ENCODE peak calls at places on chromosomes 11 and 22, in four cellular contexts. D, V, R and M are unnamed samples.

GRCh38 chr11:119030029-119030328 is 698 bp downstream of the SLC37A4 start:
- DNase-seq in D (no peak), V (no peak), R (no peak), M (no peak)

GRCh38 chr11:24734742-24735141 is 237.9 kb downstream of the LUZP2 start:
- DNase-seq in D (no peak), V (no peak), R (no peak), M (no peak)

GRCh38 chr22:39284142-39284980 is 35.1 kb downstream of the RPL3 start:
- DNase-seq in D (no peak), V (no peak), R (no peak), M (no peak)

GRCh38 chr11:63532799-63533475 is 3.7 kb upstream of the PLAAT4 start:
- DNase-seq in D (no peak), V (no peak), R (no peak), M (no peak)

GRCh38 chr22:32723632-32724031 is 77.9 kb upstream of the TIMP3 start:
- DNase-seq in D (peak; percentile 73), V (peak; percentile 34), R (peak; percentile 88), M (peak; percentile 69)

GRCh38 chr11:88480217-88480616 is 142.7 kb upstream of the CTSC start:
- DNase-seq in D (no peak), V (no peak), R (no peak), M (no peak)

GRCh38 chr11:2099523-2100316 is 39.5 kb downstream of the IGF2 start:
- DNase-seq in D (peak; percentile 62), V (peak; percentile 71), R (peak; percentile 61), M (no peak)

GRCh38 chr11:34653851-34654490 is 33.1 kb downstream of the EHF start:
- DNase-seq in D (peak; percentile 88), V (peak; percentile 82), R (no peak), M (no peak)

GRCh38 chr11:70200212-70200844 is 2.8 kb upstream of the FADD start:
- DNase-seq in D (peak; percentile 10), V (no peak), R (peak; percentile 23), M (no peak)

GRCh38 chr11:113176971-113177370 is 137.4 kb upstream of the TTC12 start:
- DNase-seq in D (no peak), V (no peak), R (no peak), M (no peak)

GRCh38 chr11:7485854-7486425 is 634 bp downstream of the OLFML1 start:
- DNase-seq in D (no peak), V (no peak), R (no peak), M (no peak)

GRCh38 chr11:101715281-101715680 is 131.5 kb upstream of the TRPC6 start:
- DNase-seq in D (no peak), V (no peak), R (no peak), M (no peak)

GRCh38 chr22:22802346-22802970 is 85.2 kb upstream of the IGLL5 start:
- DNase-seq in D (no peak), V (no peak), R (no peak), M (no peak)

GRCh38 chr11:7457211-7457610 is 28.1 kb upstream of the OLFML1 start:
- DNase-seq in D (no peak), V (no peak), R (no peak), M (no peak)

GRCh38 chr22:39543095-39543494 is 10.5 kb upstream of the RPS19BP1 start:
- DNase-seq in D (no peak), V (no peak), R (no peak), M (no peak)

GRCh38 chr11:117705866-117706265 is 91.2 kb downstream of the DSCAML1 start:
- DNase-seq in D (no peak), V (no peak), R (no peak), M (no peak)

GRCh38 chr11:115078461-115079438 is 400.4 kb downstream of the NXPE2 start:
- DNase-seq in D (no peak), V (peak; percentile 12), R (no peak), M (no peak)

GRCh38 chr11:34614334-34615113 is 6.4 kb upstream of the EHF start:
- DNase-seq in D (no peak), V (no peak), R (no peak), M (no peak)

GRCh38 chr22:40533712-40534378 is 102.7 kb downstream of the MRTFA start:
- DNase-seq in D (no peak), V (no peak), R (no peak), M (no peak)

GRCh38 chr11:82701847-82702520 is 31.7 kb downstream of the FAM181B start:
- DNase-seq in D (no peak), V (peak; percentile 41), R (no peak), M (no peak)

GRCh38 chr11:37712246-37712645 is 1114.2 kb upstream of the RAG2 start:
- DNase-seq in D (no peak), V (no peak), R (no peak), M (no peak)

GRCh38 chr11:117188620-117189081 is 10.1 kb downstream of the SIDT2 start:
- DNase-seq in D (peak; percentile 62), V (no peak), R (peak; percentile 80), M (peak; percentile 56)

GRCh38 chr11:126981635-126982034 is 18.9 kb downstream of the KIRREL3 start:
- DNase-seq in D (no peak), V (no peak), R (no peak), M (no peak)

GRCh38 chr22:19631899-19632670 is 82.2 kb upstream of the SEPTIN5 start:
- DNase-seq in D (no peak), V (peak; percentile 25), R (no peak), M (no peak)

GRCh38 chr11:134471341-134472187 is 59.5 kb upstream of the B3GAT1 start:
- DNase-seq in D (no peak), V (no peak), R (no peak), M (no peak)

GRCh38 chr11:96168623-96169022 is 174.4 kb downstream of the MAML2 start:
- DNase-seq in D (no peak), V (peak; percentile 28), R (no peak), M (no peak)

GRCh38 chr11:100639140-100639539 is 47.9 kb upstream of the ARHGAP42 start:
- DNase-seq in D (no peak), V (peak; percentile 12), R (no peak), M (no peak)

GRCh38 chr11:31722754-31723153 is 88.4 kb downstream of the PAX6 start:
- DNase-seq in D (no peak), V (no peak), R (no peak), M (no peak)

GRCh38 chr11:74011360-74012071 is 2.6 kb upstream of the UCP3 start:
- DNase-seq in D (no peak), V (no peak), R (no peak), M (no peak)

GRCh38 chr11:86954288-86955110 is 696 bp downstream of the FZD4 start:
- DNase-seq in D (no peak), V (peak; percentile 85), R (no peak), M (peak; percentile 59)

GRCh38 chr11:86952933-86953637 is 2.1 kb downstream of the FZD4 start:
- DNase-seq in D (no peak), V (no peak), R (no peak), M (no peak)

GRCh38 chr11:86955674-86956522 is 703 bp upstream of the FZD4 start:
- DNase-seq in D (peak; percentile 86), V (peak; percentile 90), R (peak; percentile 90), M (peak; percentile 92)

GRCh38 chr11:86952221-86952875 is 2.8 kb downstream of the FZD4 start:
- DNase-seq in D (no peak), V (no peak), R (no peak), M (no peak)

GRCh38 chr11:86955111-86955673 is at the start of gene FZD4:
- DNase-seq in D (peak; percentile 95), V (peak; percentile 93), R (peak; percentile 91), M (peak; percentile 95)
- TF ChIP-seq POLR2A in D (peak; percentile 99), V (peak; percentile 60), R (peak; percentile 83), M (peak; percentile 99)

GRCh38 chr22:27726726-27727449 is 74.7 kb downstream of the MN1 start:
- DNase-seq in D (no peak), V (no peak), R (no peak), M (peak; percentile 62)
- H3K27ac ChIP-seq in D (no peak overlapping the region), V (peak overlapping the region; percentile 27), R (peak overlapping the region; percentile 54), M (peak overlapping the region; percentile 45)

DNA sequence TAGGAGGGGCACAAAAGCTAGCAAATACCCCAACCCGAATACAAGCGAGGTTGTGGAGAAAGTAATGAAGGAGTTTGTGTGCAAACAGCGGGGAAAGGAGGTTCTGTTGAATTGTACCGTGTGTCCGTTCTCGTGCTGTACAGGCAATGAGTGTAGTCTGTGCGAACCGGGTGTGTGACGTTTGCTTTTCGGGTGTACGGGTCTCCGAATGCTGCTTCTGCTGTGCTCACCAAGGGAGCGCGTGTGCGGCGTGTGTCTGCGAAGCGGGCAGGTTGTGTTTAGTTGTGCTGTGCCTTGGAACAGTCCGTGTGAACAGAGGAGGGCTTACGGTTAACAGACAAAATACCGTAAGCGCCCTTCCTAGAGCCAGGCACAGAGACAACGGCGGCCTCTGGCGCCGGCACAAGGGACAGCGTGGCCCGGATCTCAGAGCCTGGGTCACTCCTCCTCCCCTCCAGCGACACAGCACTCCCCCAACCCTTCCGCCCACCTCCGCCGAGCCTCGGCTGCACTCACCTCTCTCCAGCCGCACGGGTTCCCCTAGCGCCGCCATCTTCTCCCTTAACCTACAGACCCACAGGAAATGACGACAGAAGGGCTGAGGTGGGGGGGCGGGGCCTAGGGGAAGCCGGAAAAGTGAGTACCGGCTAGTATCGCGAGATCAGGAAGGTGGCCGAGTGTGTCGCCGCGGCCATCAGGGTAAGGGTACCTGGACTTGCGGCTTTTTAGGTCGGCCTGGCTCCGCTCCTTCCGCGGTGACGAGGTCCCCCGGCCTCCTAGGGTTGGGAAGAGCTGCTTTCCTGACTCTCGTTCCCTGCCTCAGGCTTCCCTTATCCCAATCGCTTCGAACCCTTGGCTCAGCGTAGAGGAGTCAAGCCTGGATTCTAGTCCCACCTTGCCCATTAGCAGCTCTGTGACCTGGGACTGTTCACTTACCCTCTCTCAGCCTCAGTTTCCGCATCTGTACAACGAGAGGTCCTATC is at the start of gene LIN7C:
- DNase-seq in D (peak; percentile 97), V (peak; percentile 98), R (peak; percentile 98), M (peak; percentile 96)
- TF ChIP-seq POLR2A in D (peak; percentile 94), V (peak; percentile 96), R (peak; percentile 83), M (peak; percentile 41)

GRCh38 chr11:130876100-130876499 is 40.2 kb downstream of the SNX19 start:
- DNase-seq in D (no peak), V (no peak), R (no peak), M (no peak)

GRCh38 chr11:130879836-130880235 is 36.4 kb downstream of the SNX19 start:
- DNase-seq in D (no peak), V (no peak), R (no peak), M (no peak)

GRCh38 chr11:130874955-130875531 is 41.2 kb downstream of the SNX19 start:
- DNase-seq in D (no peak), V (no peak), R (no peak), M (no peak)

GRCh38 chr11:130876931-130877330 is 39.3 kb downstream of the SNX19 start:
- DNase-seq in D (no peak), V (no peak), R (no peak), M (no peak)

DNA sequence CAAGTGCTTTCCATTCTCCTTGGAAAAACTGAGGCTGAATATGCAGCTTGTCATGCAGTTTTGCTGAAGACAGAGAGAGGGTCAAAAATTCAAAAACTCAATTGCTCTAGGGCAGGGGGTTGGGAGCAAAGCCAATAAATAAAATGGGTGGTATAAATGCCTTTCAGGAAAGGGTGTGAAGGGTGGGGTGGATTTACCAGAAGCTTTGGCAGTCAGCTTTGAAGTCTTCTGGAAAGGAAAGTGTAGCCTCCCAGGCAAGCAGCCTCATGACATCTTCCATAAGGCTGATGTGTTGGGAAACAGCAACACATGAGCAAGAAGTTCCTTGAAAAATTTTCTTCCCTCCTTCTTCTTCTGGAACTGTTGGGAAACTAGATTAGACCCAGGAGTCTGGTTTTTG is 38.7 kb downstream of the SNX19 start:
- DNase-seq in D (no peak), V (no peak), R (no peak), M (no peak)
- H3K27ac ChIP-seq in D (no peak overlapping the region), V (no peak overlapping the region), R (no peak overlapping the region), M (peak overlapping the region; percentile 70)